ENCODE peak calls at places on chromosomes 2 and 18, in four cellular contexts. One of them, this sample, is unnamed.

GRCh38 chr2:239223029-239223329 is 177.8 kb downstream of the HDAC4 start:
- DNase-seq in IMR-90: peak; percentile 78
- DNase-seq in epithelial cell of esophagus: no peak
- DNase-seq in A549: no peak
- DNase-seq in this sample: no peak

GRCh38 chr2:229416116-229416694 is 145.1 kb upstream of the PID1 start:
- DNase-seq in epithelial cell of esophagus: no peak
- DNase-seq in A549: no peak
- DNase-seq in IMR-90: peak; percentile 47
- DNase-seq in this sample: no peak

GRCh38 chr2:81437474-81438000 is 1133.0 kb upstream of the LRRTM1 start:
- DNase-seq in A549: no peak
- DNase-seq in IMR-90: no peak
- DNase-seq in epithelial cell of esophagus: no peak
- DNase-seq in this sample: no peak

GRCh38 chr2:135925571-135925970 is 49.3 kb upstream of the MCM6 start:
- DNase-seq in IMR-90: peak; percentile 74
- DNase-seq in epithelial cell of esophagus: no peak
- DNase-seq in A549: no peak
- DNase-seq in this sample: no peak

GRCh38 chr18:7139409-7139808 is 21.8 kb upstream of the LAMA1 start:
- DNase-seq in A549: no peak
- DNase-seq in epithelial cell of esophagus: peak; percentile 14
- DNase-seq in IMR-90: no peak
- DNase-seq in this sample: no peak

GRCh38 chr2:209686417-209686816 is 85.2 kb upstream of the UNC80 start:
- DNase-seq in epithelial cell of esophagus: no peak
- DNase-seq in IMR-90: no peak
- DNase-seq in A549: no peak
- DNase-seq in this sample: no peak

GRCh38 chr18:26480897-26481795 is 67.2 kb downstream of the KCTD1 start:
- DNase-seq in IMR-90: peak; percentile 96
- DNase-seq in epithelial cell of esophagus: peak; percentile 89
- DNase-seq in A549: peak; percentile 68
- DNase-seq in this sample: peak; percentile 85

GRCh38 chr2:57373530-57373929 is 673.1 kb upstream of the VRK2 start:
- DNase-seq in A549: no peak
- DNase-seq in IMR-90: peak; percentile 35
- DNase-seq in epithelial cell of esophagus: peak; percentile 85
- DNase-seq in this sample: peak; percentile 1

GRCh38 chr18:10086458-10086857 is 172.6 kb downstream of the VAPA start:
- DNase-seq in A549: no peak
- DNase-seq in epithelial cell of esophagus: peak; percentile 75
- DNase-seq in IMR-90: no peak
- DNase-seq in this sample: no peak

GRCh38 chr2:183037660-183038340 is 457 bp downstream of the NCKAP1 start:
- DNase-seq in IMR-90: no peak
- DNase-seq in epithelial cell of esophagus: peak; percentile 30
- DNase-seq in A549: no peak
- DNase-seq in this sample: no peak

GRCh38 chr2:43158259-43158880 is 68.0 kb downstream of the ZFP36L2 start:
- DNase-seq in A549: peak; percentile 79
- DNase-seq in epithelial cell of esophagus: peak; percentile 92
- DNase-seq in IMR-90: peak; percentile 75
- DNase-seq in this sample: no peak
- H3K4me3 ChIP-seq in A549: no peak overlapping the region
- H3K4me3 ChIP-seq in epithelial cell of esophagus: no peak overlapping the region
- H3K4me3 ChIP-seq in IMR-90: no peak overlapping the region
- H3K4me3 ChIP-seq in this sample: no peak overlapping the region

GRCh38 chr2:128305555-128306080 is 13.1 kb downstream of the HS6ST1 start:
- DNase-seq in A549: no peak
- DNase-seq in IMR-90: peak; percentile 75
- DNase-seq in epithelial cell of esophagus: peak; percentile 88
- DNase-seq in this sample: no peak

GRCh38 chr2:128304715-128305554 is 13.7 kb downstream of the HS6ST1 start:
- DNase-seq in IMR-90: peak; percentile 98
- DNase-seq in A549: no peak
- DNase-seq in epithelial cell of esophagus: peak; percentile 100
- DNase-seq in this sample: peak; percentile 88

GRCh38 chr2:128306931-128307460 is 11.7 kb downstream of the HS6ST1 start:
- DNase-seq in IMR-90: no peak
- DNase-seq in epithelial cell of esophagus: no peak
- DNase-seq in A549: no peak
- DNase-seq in this sample: no peak

GRCh38 chr2:128307595-128307994 is 11.1 kb downstream of the HS6ST1 start:
- DNase-seq in A549: no peak
- DNase-seq in IMR-90: no peak
- DNase-seq in epithelial cell of esophagus: no peak
- DNase-seq in this sample: no peak

GRCh38 chr2:128306081-128306930 is 12.4 kb downstream of the HS6ST1 start:
- DNase-seq in A549: peak; percentile 84
- DNase-seq in IMR-90: peak; percentile 100
- DNase-seq in epithelial cell of esophagus: peak; percentile 92
- DNase-seq in this sample: peak; percentile 56
- TF ChIP-seq CTCF in A549: peak; percentile 40
- TF ChIP-seq CTCF in IMR-90: peak; percentile 69
- TF ChIP-seq CTCF in epithelial cell of esophagus: peak; percentile 54
- TF ChIP-seq CTCF in this sample: peak; percentile 44

GRCh38 chr2:5673148-5673860 is 18.9 kb upstream of the SOX11 start:
- DNase-seq in IMR-90: no peak
- DNase-seq in A549: no peak
- DNase-seq in epithelial cell of esophagus: no peak
- DNase-seq in this sample: no peak

GRCh38 chr2:5672749-5673147 is 19.4 kb upstream of the SOX11 start:
- DNase-seq in epithelial cell of esophagus: no peak
- DNase-seq in IMR-90: no peak
- DNase-seq in A549: no peak
- DNase-seq in this sample: no peak

GRCh38 chr2:5668682-5669267 is 23.4 kb upstream of the SOX11 start:
- DNase-seq in IMR-90: no peak
- DNase-seq in A549: no peak
- DNase-seq in epithelial cell of esophagus: no peak
- DNase-seq in this sample: no peak

GRCh38 chr2:5677133-5677532 is 15.1 kb upstream of the SOX11 start:
- DNase-seq in epithelial cell of esophagus: no peak
- DNase-seq in A549: no peak
- DNase-seq in IMR-90: no peak
- DNase-seq in this sample: no peak

GRCh38 chr2:5673861-5674240 is 18.3 kb upstream of the SOX11 start:
- DNase-seq in epithelial cell of esophagus: no peak
- DNase-seq in IMR-90: peak; percentile 50
- DNase-seq in A549: no peak
- DNase-seq in this sample: no peak
- H3K4me3 ChIP-seq in epithelial cell of esophagus: no peak overlapping the region
- H3K4me3 ChIP-seq in IMR-90: peak overlapping the region; percentile 9
- H3K4me3 ChIP-seq in A549: no peak overlapping the region
- H3K4me3 ChIP-seq in this sample: no peak overlapping the region

GRCh38 chr18:46184296-46185080 is 80.3 kb downstream of the HAUS1 start:
- DNase-seq in epithelial cell of esophagus: no peak
- DNase-seq in A549: no peak
- DNase-seq in IMR-90: no peak
- DNase-seq in this sample: no peak
- TF ChIP-seq CTCF in epithelial cell of esophagus: no peak
- TF ChIP-seq CTCF in A549: no peak
- TF ChIP-seq CTCF in IMR-90: no peak
- TF ChIP-seq CTCF in this sample: no peak

GRCh38 chr2:218879881-218880748 is 537 bp upstream of the WNT10A start:
- DNase-seq in IMR-90: no peak
- DNase-seq in A549: no peak
- DNase-seq in epithelial cell of esophagus: no peak
- DNase-seq in this sample: no peak
- H3K4me3 ChIP-seq in IMR-90: no peak overlapping the region
- H3K4me3 ChIP-seq in A549: peak overlapping the region; percentile 43
- H3K4me3 ChIP-seq in epithelial cell of esophagus: peak overlapping the region; percentile 49
- H3K4me3 ChIP-seq in this sample: no peak overlapping the region

GRCh38 chr2:216274194-216274593 is 98.1 kb downstream of the MARCHF4 start:
- DNase-seq in IMR-90: peak; percentile 63
- DNase-seq in epithelial cell of esophagus: peak; percentile 32
- DNase-seq in A549: no peak
- DNase-seq in this sample: no peak
- TF ChIP-seq CTCF in IMR-90: no peak
- TF ChIP-seq CTCF in epithelial cell of esophagus: no peak
- TF ChIP-seq CTCF in A549: no peak
- TF ChIP-seq CTCF in this sample: no peak